ENCODE peak calls at places on chromosomes 5 and 9, in four cellular contexts. E, N, T and J are unnamed samples. For H3K4me1, the result is how much of the 10 kb centered on the place peaks cover.

GRCh38 chr9:127034691-127035090 is 87.7 kb downstream of the ANGPTL2 start:
- DNase-seq in E (peak), N (peak), T (no peak), J (no peak)

GRCh38 chr5:156824800-156825199 is 25.3 kb upstream of the PPP1R2B start:
- DNase-seq in E (no peak), N (peak), T (peak), J (no peak)

GRCh38 chr5:138488481-138488945 is 23.2 kb downstream of the EGR1 start:
- DNase-seq in E (no peak), N (no peak), T (no peak), J (no peak)

GRCh38 chr5:16140417-16140816 is 39.2 kb downstream of the MARCHF11 start:
- DNase-seq in E (no peak), N (no peak), T (no peak), J (no peak)

GRCh38 chr5:155773680-155774079 is 553.3 kb upstream of the SGCD start:
- DNase-seq in E (no peak), N (no peak), T (no peak), J (peak)

GRCh38 chr9:93650448-93650847 is 74.1 kb downstream of the PHF2 start:
- DNase-seq in E (peak), N (peak), T (no peak), J (no peak)

GRCh38 chr5:158464383-158464782 is 605.4 kb upstream of the CLINT1 start:
- DNase-seq in E (no peak), N (no peak), T (no peak), J (no peak)

GRCh38 chr9:94623253-94623652 is 16.1 kb downstream of the FBP1 start:
- DNase-seq in E (no peak), N (peak), T (peak), J (no peak)

GRCh38 chr5:108681079-108681921 is 66.4 kb upstream of the FER start:
- DNase-seq in E (peak), N (peak), T (peak), J (peak)

GRCh38 chr5:124789104-124789605 is 42.7 kb upstream of the ZNF608 start:
- DNase-seq in E (no peak), N (no peak), T (no peak), J (no peak)

GRCh38 chr9:71941060-71941568 is 29.7 kb downstream of the C9orf85 start:
- DNase-seq in E (no peak), N (no peak), T (no peak), J (no peak)

GRCh38 chr9:129667850-129668249 is 2.4 kb downstream of the PRRX2 start:
- DNase-seq in E (peak), N (no peak), T (no peak), J (no peak)

GRCh38 chr5:33205070-33205469 is 235.7 kb upstream of the TARS1 start:
- DNase-seq in E (no peak), N (no peak), T (no peak), J (no peak)

GRCh38 chr9:121138561-121138960 is 63.1 kb downstream of the RAB14 start:
- DNase-seq in E (no peak), N (no peak), T (no peak), J (no peak)

GRCh38 chr5:151406322-151406947 is 41.0 kb upstream of the SLC36A1 start:
- DNase-seq in E (no peak), N (peak), T (peak), J (no peak)

GRCh38 chr9:81465468-81466002 is 223.8 kb downstream of the TLE1 start:
- DNase-seq in E (no peak), N (no peak), T (no peak), J (no peak)

GRCh38 chr5:5351288-5352089 is 71.0 kb upstream of the ICE1 start:
- DNase-seq in E (no peak), N (no peak), T (peak), J (no peak)

GRCh38 chr5:37208883-37209808 is 40.0 kb downstream of the CPLANE1 start:
- DNase-seq in E (no peak), N (no peak), T (no peak), J (no peak)

GRCh38 chr5:131814990-131815389 is 18.2 kb upstream of the FNIP1 start:
- DNase-seq in E (no peak), N (no peak), T (peak), J (no peak)

GRCh38 chr9:138117836-138118235 is 240.3 kb downstream of the CACNA1B start:
- DNase-seq in E (peak), N (peak), T (no peak), J (no peak)

GRCh38 chr9:120267929-120268328 is 312.0 kb downstream of the CDK5RAP2 start:
- DNase-seq in E (no peak), N (no peak), T (no peak), J (no peak)

GRCh38 chr9:131870156-131870555 is 130.3 kb upstream of the RAPGEF1 start:
- DNase-seq in E (no peak), N (no peak), T (no peak), J (no peak)

DNA sequence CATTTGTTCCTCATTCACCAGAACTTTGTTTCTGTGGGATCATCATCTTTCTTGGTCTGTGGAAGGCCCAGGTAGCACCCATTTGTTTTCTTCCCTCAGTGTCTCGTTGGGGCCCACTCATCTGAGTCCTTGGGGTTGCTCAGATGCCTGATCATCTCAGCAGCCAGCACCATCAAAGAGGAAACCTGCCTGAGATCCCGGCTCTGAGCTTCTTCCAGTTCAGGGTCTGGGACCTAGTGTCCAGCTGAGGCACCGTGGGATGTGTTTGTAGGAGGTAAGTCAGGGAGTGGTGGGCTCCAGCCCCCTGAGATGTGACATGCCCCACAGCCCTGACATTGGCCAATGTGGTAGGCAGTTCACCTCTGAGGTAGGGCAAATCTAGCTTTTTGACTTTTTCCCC is 9.4 kb upstream of the CD180 start:
- DNase-seq in E (no peak), N (no peak), T (no peak), J (no peak)
- H3K4me1 ChIP-seq in E (under half), N (under half), T (under half), J (half or more)

GRCh38 chr9:105278751-105279150 is 34.3 kb downstream of the SLC44A1 start:
- DNase-seq in E (no peak), N (no peak), T (no peak), J (no peak)
- H3K27ac ChIP-seq in E (no peak), N (no peak), T (no peak), J (no peak)

GRCh38 chr5:175683921-175684320 is 26.1 kb downstream of the HRH2 start:
- DNase-seq in E (no peak), N (no peak), T (no peak), J (no peak)

GRCh38 chr5:175682664-175683063 is 24.8 kb downstream of the HRH2 start:
- DNase-seq in E (no peak), N (no peak), T (no peak), J (no peak)

GRCh38 chr5:175684931-175685330 is 27.1 kb downstream of the HRH2 start:
- DNase-seq in E (no peak), N (no peak), T (no peak), J (no peak)

GRCh38 chr5:175681975-175682354 is 24.1 kb downstream of the HRH2 start:
- DNase-seq in E (no peak), N (no peak), T (no peak), J (no peak)

DNA sequence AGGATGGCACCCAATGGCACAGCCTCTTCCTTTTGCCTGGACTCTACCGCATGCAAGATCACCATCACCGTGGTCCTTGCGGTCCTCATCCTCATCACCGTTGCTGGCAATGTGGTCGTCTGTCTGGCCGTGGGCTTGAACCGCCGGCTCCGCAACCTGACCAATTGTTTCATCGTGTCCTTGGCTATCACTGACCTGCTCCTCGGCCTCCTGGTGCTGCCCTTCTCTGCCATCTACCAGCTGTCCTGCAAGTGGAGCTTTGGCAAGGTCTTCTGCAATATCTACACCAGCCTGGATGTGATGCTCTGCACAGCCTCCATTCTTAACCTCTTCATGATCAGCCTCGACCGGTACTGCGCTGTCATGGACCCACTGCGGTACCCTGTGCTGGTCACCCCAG is 25.4 kb downstream of the HRH2 start:
- DNase-seq in E (no peak), N (no peak), T (no peak), J (no peak)
- H3K4me1 ChIP-seq in E (under half), N (under half), T (under half), J (under half)

GRCh38 chr9:91516781-91517180 is 93.1 kb upstream of the NFIL3 start:
- DNase-seq in E (no peak), N (no peak), T (no peak), J (no peak)

GRCh38 chr9:91515074-91515687 is 91.5 kb upstream of the NFIL3 start:
- DNase-seq in E (no peak), N (no peak), T (no peak), J (no peak)

GRCh38 chr9:91519520-91520270 is 96.1 kb upstream of the NFIL3 start:
- DNase-seq in E (no peak), N (no peak), T (no peak), J (no peak)

DNA sequence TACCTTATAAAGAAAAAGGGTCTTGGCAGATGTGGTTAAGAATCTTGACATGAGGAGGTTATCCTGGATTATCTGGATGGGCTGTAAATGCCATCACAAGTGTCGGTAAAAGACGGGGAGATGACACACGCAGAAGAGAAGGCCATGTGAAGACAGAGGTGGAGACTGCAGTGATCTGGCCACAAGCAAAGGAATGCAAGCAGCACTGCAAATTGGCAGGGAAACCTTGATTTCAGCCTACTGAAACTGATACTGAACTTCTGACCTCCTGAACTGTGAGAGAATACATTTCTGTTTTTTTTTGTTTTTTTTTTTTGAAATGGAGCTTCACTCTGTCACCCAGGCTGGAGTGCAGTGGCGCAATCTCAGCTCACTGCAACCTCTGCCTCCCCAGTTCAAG is 92.4 kb upstream of the NFIL3 start:
- DNase-seq in E (no peak), N (no peak), T (no peak), J (no peak)
- H3K27ac ChIP-seq in E (no peak), N (no peak), T (no peak), J (no peak)

GRCh38 chr5:172793577-172794488 is 22.8 kb upstream of the DUSP1 start:
- DNase-seq in E (peak), N (peak), T (no peak), J (no peak)

GRCh38 chr5:172791726-172792445 is 20.9 kb upstream of the DUSP1 start:
- DNase-seq in E (peak), N (peak), T (no peak), J (no peak)

GRCh38 chr5:172791291-172791690 is 20.3 kb upstream of the DUSP1 start:
- DNase-seq in E (peak), N (peak), T (no peak), J (no peak)

GRCh38 chr5:172790496-172790889 is 19.5 kb upstream of the DUSP1 start:
- DNase-seq in E (peak), N (peak), T (no peak), J (no peak)

GRCh38 chr5:172792693-172793570 is 21.9 kb upstream of the DUSP1 start:
- DNase-seq in E (peak), N (peak), T (no peak), J (no peak)
- H3K4me1 ChIP-seq in E (half or more), N (under half), T (under half), J (under half)

GRCh38 chr5:66952153-66952552 is 244.4 kb downstream of the CD180 start:
- DNase-seq in E (no peak), N (no peak), T (no peak), J (no peak)

GRCh38 chr5:66947458-66947857 is 249.1 kb downstream of the CD180 start:
- DNase-seq in E (no peak), N (no peak), T (no peak), J (no peak)

GRCh38 chr5:66945389-66946349 is 250.9 kb downstream of the CD180 start:
- DNase-seq in E (no peak), N (peak), T (no peak), J (no peak)

GRCh38 chr5:66949066-66949465 is 247.5 kb downstream of the CD180 start:
- DNase-seq in E (no peak), N (no peak), T (no peak), J (no peak)
- H3K27ac ChIP-seq in E (no peak), N (no peak), T (no peak), J (no peak)

GRCh38 chr9:19741178-19741577 is 47.7 kb downstream of the SLC24A2 start:
- DNase-seq in E (no peak), N (no peak), T (no peak), J (no peak)
- H3K4me1 ChIP-seq in E (under half), N (under half), T (under half), J (under half)

GRCh38 chr5:1185652-1186350 is 15.6 kb upstream of the SLC6A19 start:
- DNase-seq in E (no peak), N (no peak), T (no peak), J (no peak)
- H3K27ac ChIP-seq in E (no peak), N (no peak), T (no peak), J (no peak)

GRCh38 chr5:64599226-64599625 is 91.1 kb upstream of the SHISAL2B start:
- DNase-seq in E (no peak), N (no peak), T (no peak), J (no peak)

GRCh38 chr5:64592942-64593341 is 87.1 kb downstream of the RGS7BP start:
- DNase-seq in E (no peak), N (no peak), T (no peak), J (no peak)

GRCh38 chr5:64595519-64595855 is 89.7 kb downstream of the RGS7BP start:
- DNase-seq in E (no peak), N (no peak), T (no peak), J (no peak)

GRCh38 chr5:64594601-64595518 is 89.0 kb downstream of the RGS7BP start:
- DNase-seq in E (no peak), N (peak), T (no peak), J (no peak)

DNA sequence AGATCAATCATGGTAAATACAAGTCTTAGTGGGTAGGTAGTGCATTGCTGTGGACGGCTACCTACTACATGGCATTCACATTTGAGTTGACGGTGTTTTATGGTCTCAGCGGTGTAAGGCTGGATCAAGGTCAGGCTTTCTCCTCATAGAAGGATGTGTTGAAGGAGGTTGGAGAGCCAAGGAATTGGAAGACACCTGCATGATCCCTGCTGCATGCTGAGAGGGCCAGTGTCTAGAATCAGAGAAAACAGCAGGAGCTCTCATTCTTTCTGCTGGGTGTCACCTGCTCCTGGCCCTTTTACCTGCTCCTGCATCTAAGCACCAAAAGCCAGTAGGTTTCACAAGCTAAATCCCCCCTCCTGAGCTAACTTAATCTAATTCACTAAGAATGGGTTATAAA is 88.2 kb downstream of the RGS7BP start:
- DNase-seq in E (no peak), N (no peak), T (no peak), J (no peak)
- H3K4me1 ChIP-seq in E (under half), N (under half), T (under half), J (under half)